ENCODE peak calls at places on chromosomes 2 and 18, in six cellular contexts. A, L, H, D, V and X are unnamed samples.
A peak's percentile ranks its signal among the peaks of the same experiment; 100 is the strongest.

GRCh38 chr2:32572737-32573136 is 55.1 kb upstream of the TTC27 start:
- DNase-seq in A (no peak), L (no peak), H (peak; percentile 10), D (no peak), V (no peak), X (no peak)

GRCh38 chr2:239318790-239319189 is 82.0 kb downstream of the HDAC4 start:
- DNase-seq in A (no peak), L (peak; percentile 36), H (no peak), D (no peak), V (no peak), X (no peak)

GRCh38 chr2:110101911-110102774 is 13.5 kb downstream of the MALL start:
- DNase-seq in A (no peak), L (peak; percentile 42), H (peak; percentile 96), D (no peak), V (no peak), X (no peak)

GRCh38 chr2:30663321-30663720 is 143.9 kb downstream of the CAPN13 start:
- DNase-seq in A (no peak), L (no peak), H (no peak), D (no peak), V (no peak), X (no peak)

GRCh38 chr18:63451774-63452173 is 25.0 kb upstream of the SERPINB5 start:
- DNase-seq in A (no peak), L (no peak), H (no peak), D (no peak), V (no peak), X (no peak)

GRCh38 chr2:220076734-220077133 is 449.3 kb downstream of the SLC4A3 start:
- DNase-seq in A (no peak), L (peak; percentile 79), H (peak; percentile 48), D (peak; percentile 2), V (no peak), X (peak; percentile 87)

GRCh38 chr18:44803019-44803650 is 122.4 kb downstream of the SETBP1 start:
- DNase-seq in A (no peak), L (peak; percentile 80), H (no peak), D (no peak), V (no peak), X (no peak)

GRCh38 chr2:118529931-118530330 is 317.5 kb downstream of the EN1 start:
- DNase-seq in A (no peak), L (no peak), H (no peak), D (no peak), V (no peak), X (no peak)

GRCh38 chr2:98807221-98807620 is 76.3 kb upstream of the MGAT4A start:
- DNase-seq in A (no peak), L (no peak), H (peak; percentile 14), D (no peak), V (no peak), X (no peak)

GRCh38 chr2:230865324-230865765 is 603 bp downstream of the ITM2C start:
- DNase-seq in A (no peak), L (no peak), H (no peak), D (no peak), V (no peak), X (no peak)

GRCh38 chr2:187215576-187216240 is 232.3 kb downstream of the CALCRL start:
- DNase-seq in A (no peak), L (peak; percentile 71), H (no peak), D (no peak), V (no peak), X (no peak)

GRCh38 chr2:8572712-8573233 is 109.1 kb upstream of the ID2 start:
- DNase-seq in A (no peak), L (no peak), H (no peak), D (no peak), V (no peak), X (no peak)

GRCh38 chr2:57376985-57377384 is 669.6 kb upstream of the VRK2 start:
- DNase-seq in A (peak; percentile 2), L (no peak), H (peak; percentile 35), D (peak; percentile 65), V (no peak), X (no peak)

GRCh38 chr2:197108758-197109157 is 182.3 kb upstream of the PGAP1 start:
- DNase-seq in A (peak; percentile 71), L (peak; percentile 90), H (peak; percentile 89), D (peak; percentile 22), V (peak; percentile 52), X (peak; percentile 44)

GRCh38 chr2:20514596-20515269 is 67.9 kb downstream of the RHOB start:
- DNase-seq in A (no peak), L (peak; percentile 98), H (peak; percentile 97), D (no peak), V (no peak), X (peak; percentile 73)

GRCh38 chr2:236934166-236934565 is 151.5 kb upstream of the COPS8 start:
- DNase-seq in A (no peak), L (no peak), H (no peak), D (no peak), V (no peak), X (no peak)

GRCh38 chr2:126317797-126318431 is 338.0 kb upstream of the GYPC start:
- DNase-seq in A (no peak), L (no peak), H (no peak), D (peak; percentile 11), V (no peak), X (no peak)

GRCh38 chr2:225076125-225076524 is 33.9 kb upstream of the DOCK10 start:
- DNase-seq in A (no peak), L (no peak), H (no peak), D (no peak), V (no peak), X (peak; percentile 45)

GRCh38 chr18:48084041-48084757 is 153.7 kb upstream of the SMAD2 start:
- DNase-seq in A (no peak), L (no peak), H (no peak), D (no peak), V (no peak), X (no peak)

GRCh38 chr18:8988262-8988871 is 114.1 kb upstream of the NDUFV2 start:
- DNase-seq in A (peak; percentile 55), L (peak; percentile 62), H (peak; percentile 62), D (peak; percentile 69), V (peak; percentile 28), X (peak; percentile 34)

GRCh38 chr18:44882163-44882881 is 201.6 kb downstream of the SETBP1 start:
- DNase-seq in A (no peak), L (no peak), H (no peak), D (no peak), V (no peak), X (no peak)